ENCODE peak calls at places on chromosomes 5 and 9, in ten cellular contexts. U is glomerular endothelial cell; X is B cell; M is left ventricle myocardium superior; L is heart right ventricle; I is activated naive CD4-positive, alpha-beta T cell treated with Interleukin-2 at 50 U/mL for 16 hours; W is stimulated activated naive CD8-positive, alpha-beta T cell treated with anti-CD3 and anti-CD28 coated beads, Interleukin-15, amount 100 ng/mL, for 72 hours; B is lower leg skin; O is sciatic nerve; J is AG04449. A is an unnamed sample.

GRCh38 chr5:157926953-157927352 is 68.0 kb upstream of the CLINT1 start:
- DNase-seq in X (no peak), W (no peak), L (no peak), I (no peak), U (no peak), J (no peak), M (no peak), O (no peak), B (no peak), A (no peak)

GRCh38 chr5:173240091-173241050 is 5.4 kb upstream of the NKX2-5 start:
- DNase-seq in X (no peak), M (no peak), U (no peak), B (no peak), W (no peak), I (no peak), L (peak; percentile 66), J (no peak), O (no peak), A (no peak)

GRCh38 chr9:79028101-79028500 is 543.7 kb upstream of the TLE4 start:
- DNase-seq in O (no peak), U (no peak), M (no peak), W (no peak), J (no peak), I (no peak), X (no peak), L (no peak), B (no peak), A (no peak)

GRCh38 chr9:91433180-91433579 is 9.5 kb upstream of the NFIL3 start:
- DNase-seq in L (no peak), U (no peak), O (no peak), J (peak; percentile 91), X (no peak), W (no peak), B (no peak), I (no peak), M (no peak), A (no peak)

GRCh38 chr5:96614110-96614691 is 48.0 kb upstream of the CAST start:
- DNase-seq in W (peak; percentile 34), I (peak; percentile 29), U (peak; percentile 81), B (no peak), L (peak; percentile 82), M (no peak), X (peak; percentile 49), O (peak; percentile 65), J (peak; percentile 74), A (peak; percentile 78)

GRCh38 chr9:122134822-122135528 is 24.6 kb downstream of the NDUFA8 start:
- DNase-seq in W (no peak), L (no peak), B (peak; percentile 61), U (no peak), J (no peak), X (no peak), O (no peak), I (no peak), M (no peak), A (no peak)

GRCh38 chr5:173328896-173329369 is 719 bp upstream of the STC2 start:
- DNase-seq in J (no peak), L (no peak), B (peak; percentile 79), I (peak; percentile 5), M (no peak), X (no peak), W (peak; percentile 67), O (no peak), U (no peak), A (no peak)

GRCh38 chr5:181052526-181052927 is 12.5 kb downstream of the BTNL9 start:
- DNase-seq in J (no peak), L (peak; percentile 38), B (peak; percentile 78), I (no peak), X (no peak), M (no peak), W (no peak), O (no peak), U (no peak), A (no peak)

GRCh38 chr9:129587487-129588262 is 33.2 kb downstream of the C9orf50 start:
- DNase-seq in B (no peak), M (no peak), U (no peak), L (no peak), O (no peak), W (no peak), X (no peak), J (no peak), I (no peak), A (no peak)

GRCh38 chr9:8160787-8161186 is 361.2 kb upstream of the DMAC1 start:
- DNase-seq in I (no peak), O (no peak), X (no peak), L (no peak), J (no peak), M (no peak), B (no peak), W (no peak), U (no peak), A (no peak)

GRCh38 chr5:164115420-164115819 is 610.0 kb downstream of the MAT2B start:
- DNase-seq in U (no peak), X (no peak), W (no peak), O (no peak), B (no peak), L (no peak), J (no peak), M (no peak), I (no peak), A (no peak)

GRCh38 chr5:34585601-34586104 is 70.5 kb upstream of the RAI14 start:
- DNase-seq in X (no peak), M (no peak), L (no peak), O (no peak), U (peak; percentile 98), I (no peak), B (peak; percentile 50), W (no peak), J (no peak), A (no peak)